ENCODE peak calls at places on chromosomes 5 and 9, in four cellular contexts. B, R, X and G are unnamed samples.

GRCh38 chr5:103582364-103582763 is 19.8 kb upstream of the NUDT12 start:
- DNase-seq in X (peak), B (peak), R (no peak), G (peak)

GRCh38 chr9:133164209-133164590 is 486 bp upstream of the GBGT1 start:
- DNase-seq in B (no peak), X (no peak), R (no peak), G (no peak)

GRCh38 chr9:107866912-107867311 is 377.3 kb upstream of the KLF4 start:
- DNase-seq in B (no peak), R (no peak), X (no peak), G (no peak)

GRCh38 chr9:23556459-23556858 is 269.6 kb downstream of the ELAVL2 start:
- DNase-seq in X (no peak), R (no peak), B (no peak), G (no peak)

GRCh38 chr5:32258406-32258805 is 54.3 kb downstream of the MTMR12 start:
- DNase-seq in R (no peak), B (no peak), X (no peak), G (no peak)

GRCh38 chr9:72786948-72787347 is 165.9 kb downstream of the ALDH1A1 start:
- DNase-seq in B (no peak), R (no peak), X (no peak), G (no peak)

GRCh38 chr9:115250646-115251045 is 132.7 kb upstream of the TNC start:
- DNase-seq in R (no peak), X (no peak), B (no peak), G (no peak)

GRCh38 chr9:94649100-94649855 is 10.0 kb upstream of the FBP1 start:
- DNase-seq in B (no peak), X (no peak), R (no peak), G (no peak)

GRCh38 chr9:85425153-85425611 is 316.6 kb downstream of the AGTPBP1 start:
- DNase-seq in X (peak), R (peak), B (peak), G (no peak)

GRCh38 chr5:172958268-172959046 is 767 bp upstream of the RPL26L1 start:
- DNase-seq in X (peak), B (peak), R (peak), G (no peak)

GRCh38 chr5:41794478-41794877 is 75.7 kb downstream of the OXCT1 start:
- DNase-seq in B (no peak), R (no peak), X (no peak), G (no peak)

GRCh38 chr5:112960861-112961504 is 15.6 kb upstream of the DCP2 start:
- DNase-seq in R (no peak), B (no peak), X (no peak), G (no peak)

GRCh38 chr9:129834489-129835127 is 467 bp downstream of the C9orf78 start:
- DNase-seq in B (no peak), X (no peak), R (no peak), G (no peak)